ENCODE peak calls at places on chromosomes 1 and 21, in nine cellular contexts. P is BJ; Q is cardiac muscle cell; E is right cardiac atrium; J is mucosa of gallbladder; B is GM20000; A is cortex of kidney; N is activated T-cell treated with anti-CD3 and anti-CD28 coated beads, Interleukin-2, amount 50 U/mL, for 24 hours; X is coronary artery. Z is an unnamed sample.

GRCh38 chr1:18957532-18958295 is 1.2 kb upstream of the IFFO2 start:
- DNase-seq in P (no peak), Q (no peak), E (no peak), J (peak), B (no peak), A (no peak), N (no peak), X (no peak), Z (no peak)

GRCh38 chr1:56968878-56969495 is 3.2 kb upstream of the C8B start:
- DNase-seq in P (no peak), Q (no peak), E (no peak), J (no peak), B (no peak), A (no peak), N (no peak), X (no peak), Z (no peak)

GRCh38 chr1:155910621-155911121 is 478 bp downstream of the RIT1 start:
- DNase-seq in P (no peak), Q (peak), E (no peak), J (peak), B (peak), A (no peak), N (peak), X (no peak), Z (no peak)

GRCh38 chr1:226946285-226946684 is 6.2 kb downstream of the COQ8A start:
- DNase-seq in P (no peak), Q (no peak), E (no peak), J (peak), B (no peak), A (no peak), N (no peak), X (peak), Z (no peak)

GRCh38 chr1:9289724-9290493 is 2.8 kb upstream of the SPSB1 start:
- DNase-seq in P (no peak), Q (no peak), E (peak), J (no peak), B (no peak), A (no peak), N (no peak), X (peak), Z (no peak)

GRCh38 chr1:229408458-229409037 is 25.3 kb downstream of the ACTA1 start:
- DNase-seq in P (no peak), Q (peak), E (peak), J (no peak), B (no peak), A (no peak), N (no peak), X (no peak), Z (peak)

GRCh38 chr21:42040411-42041180 is 30.4 kb upstream of the ZBTB21 start:
- DNase-seq in P (peak), Q (no peak), E (no peak), J (no peak), B (no peak), A (no peak), N (no peak), X (no peak), Z (no peak)

GRCh38 chr1:222413436-222413835 is 134.5 kb downstream of the HHIPL2 start:
- DNase-seq in P (peak), Q (no peak), E (no peak), J (no peak), B (no peak), A (no peak), N (no peak), X (no peak), Z (no peak)

GRCh38 chr1:19427087-19427781 is 58.1 kb downstream of the CAPZB start:
- DNase-seq in P (peak), Q (no peak), E (no peak), J (no peak), B (no peak), A (no peak), N (no peak), X (no peak), Z (peak)

GRCh38 chr1:9314101-9314500 is 21.4 kb downstream of the SPSB1 start:
- DNase-seq in P (no peak), Q (no peak), E (peak), J (no peak), B (no peak), A (no peak), N (no peak), X (no peak), Z (no peak)